ENCODE peak calls at places on chromosomes 3 and 15, in four cellular contexts. One of them, this sample, is unnamed.

GRCh38 chr3:72338942-72339749 is 509.1 kb downstream of the SHQ1 start:
- DNase-seq in central memory CD4-positive, alpha-beta T cell: no peak
- DNase-seq in ELR: peak
- DNase-seq in type B pancreatic cell: no peak
- DNase-seq in this sample: no peak

GRCh38 chr3:160154033-160154432 is 71.2 kb upstream of the C3orf80 start:
- DNase-seq in central memory CD4-positive, alpha-beta T cell: no peak
- DNase-seq in type B pancreatic cell: no peak
- DNase-seq in ELR: peak
- DNase-seq in this sample: no peak

GRCh38 chr3:149971403-149972075 is 844 bp upstream of the PFN2 start:
- DNase-seq in central memory CD4-positive, alpha-beta T cell: peak
- DNase-seq in ELR: peak
- DNase-seq in type B pancreatic cell: no peak
- DNase-seq in this sample: no peak

GRCh38 chr3:120495809-120496208 is 45.0 kb upstream of the FSTL1 start:
- DNase-seq in central memory CD4-positive, alpha-beta T cell: no peak
- DNase-seq in type B pancreatic cell: no peak
- DNase-seq in ELR: peak
- DNase-seq in this sample: no peak

GRCh38 chr15:48592221-48592731 is 53.2 kb downstream of the FBN1 start:
- DNase-seq in central memory CD4-positive, alpha-beta T cell: no peak
- DNase-seq in type B pancreatic cell: no peak
- DNase-seq in ELR: peak
- DNase-seq in this sample: no peak

GRCh38 chr3:13022348-13023250 is 50.6 kb downstream of the IQSEC1 start:
- DNase-seq in type B pancreatic cell: no peak
- DNase-seq in central memory CD4-positive, alpha-beta T cell: no peak
- DNase-seq in ELR: peak
- DNase-seq in this sample: no peak

GRCh38 chr15:25931846-25932245 is 68.7 kb upstream of the ATP10A start:
- DNase-seq in ELR: no peak
- DNase-seq in type B pancreatic cell: no peak
- DNase-seq in central memory CD4-positive, alpha-beta T cell: no peak
- DNase-seq in this sample: no peak

GRCh38 chr15:74128785-74129350 is 1.5 kb upstream of the ISLR2 start:
- DNase-seq in ELR: no peak
- DNase-seq in central memory CD4-positive, alpha-beta T cell: no peak
- DNase-seq in type B pancreatic cell: no peak
- DNase-seq in this sample: no peak

GRCh38 chr3:177519588-177519987 is 322.3 kb upstream of the TBL1XR1 start:
- DNase-seq in ELR: peak
- DNase-seq in central memory CD4-positive, alpha-beta T cell: no peak
- DNase-seq in type B pancreatic cell: no peak
- DNase-seq in this sample: no peak

GRCh38 chr15:37056168-37056893 is 44.0 kb downstream of the MEIS2 start:
- DNase-seq in type B pancreatic cell: no peak
- DNase-seq in ELR: no peak
- DNase-seq in central memory CD4-positive, alpha-beta T cell: no peak
- DNase-seq in this sample: no peak

GRCh38 chr3:61371123-61371522 is 119.9 kb upstream of the FHIT start:
- DNase-seq in central memory CD4-positive, alpha-beta T cell: no peak
- DNase-seq in type B pancreatic cell: no peak
- DNase-seq in ELR: peak
- DNase-seq in this sample: peak

GRCh38 chr15:50150851-50151250 is 31.1 kb upstream of the SLC27A2 start:
- DNase-seq in type B pancreatic cell: no peak
- DNase-seq in central memory CD4-positive, alpha-beta T cell: no peak
- DNase-seq in ELR: no peak
- DNase-seq in this sample: no peak

GRCh38 chr3:27670619-27671018 is 51.5 kb downstream of the EOMES start:
- DNase-seq in type B pancreatic cell: no peak
- DNase-seq in central memory CD4-positive, alpha-beta T cell: no peak
- DNase-seq in ELR: peak
- DNase-seq in this sample: no peak

GRCh38 chr3:116441652-116442051 is 3.6 kb downstream of the LSAMP start:
- DNase-seq in type B pancreatic cell: no peak
- DNase-seq in ELR: no peak
- DNase-seq in central memory CD4-positive, alpha-beta T cell: no peak
- DNase-seq in this sample: no peak

GRCh38 chr3:76997733-76998132 is 42.2 kb upstream of the ROBO2 start:
- DNase-seq in ELR: no peak
- DNase-seq in central memory CD4-positive, alpha-beta T cell: no peak
- DNase-seq in type B pancreatic cell: no peak
- DNase-seq in this sample: no peak

GRCh38 chr15:81211376-81211775 is 14.7 kb downstream of the IL16 start:
- DNase-seq in type B pancreatic cell: no peak
- DNase-seq in ELR: no peak
- DNase-seq in central memory CD4-positive, alpha-beta T cell: no peak
- DNase-seq in this sample: no peak

GRCh38 chr3:71305246-71306206 is 278.0 kb downstream of the FOXP1 start:
- DNase-seq in type B pancreatic cell: no peak
- DNase-seq in ELR: no peak
- DNase-seq in central memory CD4-positive, alpha-beta T cell: no peak
- DNase-seq in this sample: peak

GRCh38 chr15:70627734-70628541 is 135.4 kb downstream of the UACA start:
- DNase-seq in ELR: no peak
- DNase-seq in central memory CD4-positive, alpha-beta T cell: no peak
- DNase-seq in type B pancreatic cell: peak
- DNase-seq in this sample: no peak

GRCh38 chr3:105533955-105534354 is 167.2 kb downstream of the ALCAM start:
- DNase-seq in central memory CD4-positive, alpha-beta T cell: no peak
- DNase-seq in type B pancreatic cell: no peak
- DNase-seq in ELR: no peak
- DNase-seq in this sample: no peak

GRCh38 chr3:146929696-146930095 is 324.6 kb upstream of the PLSCR5 start:
- DNase-seq in central memory CD4-positive, alpha-beta T cell: no peak
- DNase-seq in type B pancreatic cell: no peak
- DNase-seq in ELR: no peak
- DNase-seq in this sample: no peak

GRCh38 chr3:178097576-178097975 is 438.7 kb upstream of the KCNMB2 start:
- DNase-seq in type B pancreatic cell: no peak
- DNase-seq in central memory CD4-positive, alpha-beta T cell: no peak
- DNase-seq in ELR: peak
- DNase-seq in this sample: no peak

GRCh38 chr15:92832992-92833438 is 67.1 kb upstream of the CHD2 start:
- DNase-seq in ELR: peak
- DNase-seq in type B pancreatic cell: no peak
- DNase-seq in central memory CD4-positive, alpha-beta T cell: no peak
- DNase-seq in this sample: peak

GRCh38 chr15:66751579-66751978 is 49.5 kb downstream of the SMAD6 start:
- DNase-seq in type B pancreatic cell: no peak
- DNase-seq in central memory CD4-positive, alpha-beta T cell: no peak
- DNase-seq in ELR: no peak
- DNase-seq in this sample: no peak

GRCh38 chr3:49805884-49806701 is 3.0 kb downstream of the INKA1 start:
- DNase-seq in central memory CD4-positive, alpha-beta T cell: no peak
- DNase-seq in ELR: no peak
- DNase-seq in type B pancreatic cell: no peak
- DNase-seq in this sample: peak

GRCh38 chr3:118931996-118932395 is 102.7 kb downstream of the IGSF11 start:
- DNase-seq in ELR: no peak
- DNase-seq in type B pancreatic cell: no peak
- DNase-seq in central memory CD4-positive, alpha-beta T cell: no peak
- DNase-seq in this sample: no peak

GRCh38 chr15:74383695-74384565 is 16.5 kb upstream of the CYP11A1 start:
- DNase-seq in ELR: peak
- DNase-seq in central memory CD4-positive, alpha-beta T cell: no peak
- DNase-seq in type B pancreatic cell: no peak
- DNase-seq in this sample: peak

GRCh38 chr15:66955871-66956585 is 109.4 kb upstream of the SMAD3 start:
- DNase-seq in central memory CD4-positive, alpha-beta T cell: no peak
- DNase-seq in type B pancreatic cell: no peak
- DNase-seq in ELR: peak
- DNase-seq in this sample: no peak

GRCh38 chr3:100844063-100844936 is 135.0 kb downstream of the TFG start:
- DNase-seq in central memory CD4-positive, alpha-beta T cell: no peak
- DNase-seq in type B pancreatic cell: no peak
- DNase-seq in ELR: peak
- DNase-seq in this sample: no peak

GRCh38 chr3:157713101-157713500 is 209.9 kb upstream of the VEPH1 start:
- DNase-seq in ELR: no peak
- DNase-seq in central memory CD4-positive, alpha-beta T cell: no peak
- DNase-seq in type B pancreatic cell: no peak
- DNase-seq in this sample: no peak

GRCh38 chr15:99135194-99135593 is 30.3 kb downstream of the SYNM start:
- DNase-seq in type B pancreatic cell: no peak
- DNase-seq in ELR: peak
- DNase-seq in central memory CD4-positive, alpha-beta T cell: no peak
- DNase-seq in this sample: no peak

GRCh38 chr15:42903388-42904324 is 16.9 kb downstream of the TTBK2 start:
- DNase-seq in central memory CD4-positive, alpha-beta T cell: no peak
- DNase-seq in ELR: no peak
- DNase-seq in type B pancreatic cell: no peak
- DNase-seq in this sample: no peak

GRCh38 chr3:129382366-129382765 is 46.1 kb downstream of the EFCAB12 start:
- DNase-seq in ELR: no peak
- DNase-seq in type B pancreatic cell: no peak
- DNase-seq in central memory CD4-positive, alpha-beta T cell: no peak
- DNase-seq in this sample: no peak

GRCh38 chr15:62828364-62828763 is 214.2 kb upstream of the TPM1 start:
- DNase-seq in central memory CD4-positive, alpha-beta T cell: no peak
- DNase-seq in type B pancreatic cell: no peak
- DNase-seq in ELR: no peak
- DNase-seq in this sample: no peak

GRCh38 chr15:49085696-49086459 is 39.6 kb upstream of the SECISBP2L start:
- DNase-seq in ELR: no peak
- DNase-seq in central memory CD4-positive, alpha-beta T cell: no peak
- DNase-seq in type B pancreatic cell: no peak
- DNase-seq in this sample: no peak

GRCh38 chr3:47601310-47601709 is 22.6 kb upstream of the CSPG5 start:
- DNase-seq in type B pancreatic cell: no peak
- DNase-seq in ELR: no peak
- DNase-seq in central memory CD4-positive, alpha-beta T cell: no peak
- DNase-seq in this sample: no peak

GRCh38 chr15:25094519-25094918 is 139.7 kb downstream of the SNRPN start:
- DNase-seq in ELR: no peak
- DNase-seq in type B pancreatic cell: peak
- DNase-seq in central memory CD4-positive, alpha-beta T cell: no peak
- DNase-seq in this sample: no peak

GRCh38 chr15:54482251-54482650 is 504.0 kb downstream of the UNC13C start:
- DNase-seq in type B pancreatic cell: no peak
- DNase-seq in ELR: no peak
- DNase-seq in central memory CD4-positive, alpha-beta T cell: no peak
- DNase-seq in this sample: no peak

GRCh38 chr3:140050977-140051957 is 116.3 kb downstream of the CLSTN2 start:
- DNase-seq in type B pancreatic cell: no peak
- DNase-seq in ELR: peak
- DNase-seq in central memory CD4-positive, alpha-beta T cell: no peak
- DNase-seq in this sample: no peak

GRCh38 chr3:64190517-64191515 is 34.5 kb downstream of the PRICKLE2 start:
- DNase-seq in central memory CD4-positive, alpha-beta T cell: no peak
- DNase-seq in type B pancreatic cell: no peak
- DNase-seq in ELR: peak
- DNase-seq in this sample: no peak

GRCh38 chr3:192207239-192207638 is 520.1 kb downstream of the FGF12 start:
- DNase-seq in type B pancreatic cell: no peak
- DNase-seq in central memory CD4-positive, alpha-beta T cell: no peak
- DNase-seq in ELR: peak
- DNase-seq in this sample: no peak